ENCODE peak calls at places on chromosome 4, in six cellular contexts. O, K, Z, U, W and C are unnamed samples.

GRCh38 chr4:11263208-11263607 is 165.5 kb downstream of the HS3ST1 start:
- DNase-seq in U (no peak), W (no peak), K (no peak), Z (no peak), O (no peak), C (no peak)

GRCh38 chr4:89056953-89057398 is at the start of gene FAM13A:
- DNase-seq in Z (no peak), O (peak), K (peak), W (peak), U (peak), C (peak)

GRCh38 chr4:2931765-2932560 is 31.2 kb downstream of the NOP14 start:
- DNase-seq in Z (no peak), K (no peak), W (peak), O (no peak), U (no peak), C (no peak)

GRCh38 chr4:7134737-7135388 is 57.5 kb upstream of the SORCS2 start:
- DNase-seq in W (no peak), K (no peak), U (no peak), Z (no peak), O (no peak), C (no peak)

GRCh38 chr4:133982533-133983224 is 218.9 kb downstream of the PABPC4L start:
- DNase-seq in Z (no peak), W (no peak), K (no peak), U (no peak), O (no peak), C (no peak)

GRCh38 chr4:180086480-180087170 is 2156.6 kb upstream of the TENM3 start:
- DNase-seq in W (no peak), K (no peak), U (no peak), O (no peak), Z (no peak), C (no peak)

GRCh38 chr4:83473966-83474365 is 10.9 kb downstream of the ABRAXAS1 start:
- DNase-seq in W (no peak), O (no peak), U (no peak), Z (no peak), K (no peak), C (no peak)

GRCh38 chr4:186726150-186726439 is 2.4 kb upstream of the FAT1 start:
- DNase-seq in W (no peak), K (no peak), O (no peak), Z (no peak), U (no peak), C (no peak)

GRCh38 chr4:103443324-103443723 is 245.2 kb upstream of the CENPE start:
- DNase-seq in O (no peak), U (no peak), K (no peak), Z (no peak), W (no peak), C (no peak)

GRCh38 chr4:3483471-3483921 is 20.4 kb downstream of the DOK7 start:
- DNase-seq in K (peak), Z (no peak), O (no peak), W (no peak), U (no peak), C (no peak)

GRCh38 chr4:104205116-104205515 is 289.6 kb downstream of the CXXC4 start:
- DNase-seq in Z (no peak), K (no peak), O (no peak), W (no peak), U (no peak), C (no peak)